ENCODE peak calls at places on chromosome 3, in ten cellular contexts. T is gastrocnemius medialis; V is transverse colon; Y is fibroblast of lung; B is effector memory CD4-positive, alpha-beta T cell; A is neuronal stem cell; P is H1; N is MM.1S; D is heart right ventricle; L is DND-41. G is an unnamed sample.
A peak's percentile ranks its signal among the peaks of the same experiment; 100 is the strongest.

GRCh38 chr3:78140866-78141658 is 1101.2 kb downstream of the ROBO2 start:
- DNase-seq in D (no peak), P (no peak), A (no peak), B (no peak), Y (peak; percentile 89), L (no peak), N (no peak), T (no peak), V (no peak), G (no peak)

GRCh38 chr3:197122394-197122793 is 92.8 kb upstream of the MELTF start:
- DNase-seq in Y (no peak), D (no peak), L (no peak), T (no peak), V (no peak), A (no peak), P (no peak), N (no peak), B (no peak), G (no peak)

GRCh38 chr3:196624907-196625306 is 14.6 kb upstream of the NRROS start:
- DNase-seq in A (no peak), V (no peak), Y (no peak), B (no peak), P (no peak), D (peak; percentile 36), T (peak; percentile 45), N (no peak), L (no peak), G (peak; percentile 75)

GRCh38 chr3:13192471-13193213 is 119.4 kb upstream of the IQSEC1 start:
- DNase-seq in N (no peak), P (no peak), V (no peak), T (no peak), B (no peak), L (no peak), D (no peak), A (no peak), Y (no peak), G (no peak)

GRCh38 chr3:128071771-128072453 is 19.7 kb downstream of the SEC61A1 start:
- DNase-seq in L (no peak), A (no peak), V (no peak), B (no peak), T (no peak), N (no peak), D (no peak), Y (no peak), P (no peak), G (no peak)

GRCh38 chr3:190429681-190430080 is 20.0 kb downstream of the TMEM207 start:
- DNase-seq in P (no peak), V (no peak), B (no peak), D (no peak), N (no peak), T (no peak), A (no peak), L (no peak), Y (peak; percentile 56), G (no peak)

GRCh38 chr3:194527726-194528125 is 40.9 kb upstream of the ATP13A3 start:
- DNase-seq in B (no peak), L (no peak), N (no peak), A (no peak), T (no peak), Y (no peak), P (no peak), D (no peak), V (no peak), G (no peak)

GRCh38 chr3:28816017-28816416 is 464.9 kb upstream of the RBMS3 start:
- DNase-seq in Y (no peak), T (no peak), P (no peak), V (no peak), N (no peak), L (no peak), A (no peak), B (no peak), D (no peak), G (no peak)

GRCh38 chr3:48952510-48953118 is 34.0 kb downstream of the ARIH2 start:
- DNase-seq in Y (no peak), D (peak; percentile 24), L (peak; percentile 20), A (no peak), B (peak; percentile 44), P (peak; percentile 7), N (peak; percentile 41), V (peak; percentile 70), T (peak; percentile 37), G (peak; percentile 49)

GRCh38 chr3:183132409-183132808 is 30.1 kb downstream of the LAMP3 start:
- DNase-seq in Y (no peak), A (no peak), N (no peak), D (no peak), P (no peak), B (no peak), L (no peak), T (no peak), V (no peak), G (no peak)

GRCh38 chr3:167940241-167940640 is 155.5 kb downstream of the GOLIM4 start:
- DNase-seq in L (no peak), T (no peak), N (no peak), P (no peak), A (no peak), B (no peak), Y (peak; percentile 32), V (no peak), D (no peak), G (no peak)

GRCh38 chr3:101780661-101781060 is 1.6 kb downstream of the NXPE3 start:
- DNase-seq in P (no peak), V (no peak), D (no peak), Y (peak; percentile 89), A (no peak), L (no peak), T (peak; percentile 59), B (no peak), N (peak; percentile 41), G (no peak)

DNA sequence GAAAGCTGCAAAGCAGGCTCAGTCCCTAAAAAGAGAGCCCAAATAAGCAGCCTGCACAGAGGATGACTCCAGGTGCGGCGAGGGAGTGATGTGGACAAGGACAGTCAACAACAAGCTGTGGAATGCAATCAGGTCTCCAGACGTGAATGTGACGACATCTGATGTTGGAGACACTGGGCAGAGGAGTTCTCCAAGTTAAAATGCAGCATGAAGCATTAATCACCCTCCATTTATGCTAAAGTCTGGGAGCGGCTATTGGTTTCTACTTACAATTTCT is 316.7 kb downstream of the FGF12 start:
- DNase-seq in D (no peak), T (no peak), B (no peak), A (no peak), L (no peak), Y (no peak), V (no peak), P (no peak), N (no peak), G (no peak)
- H3K4me3 ChIP-seq in D (peak overlapping the region; percentile 48), T (no peak overlapping the region), B (no peak overlapping the region), A (peak overlapping the region; percentile 71), L (no peak overlapping the region), Y (no peak overlapping the region), V (no peak overlapping the region), P (peak overlapping the region; percentile 58), N (no peak overlapping the region), G (no peak overlapping the region)

GRCh38 chr3:133535971-133536634 is 37.4 kb upstream of the CDV3 start:
- DNase-seq in V (peak; percentile 27), Y (peak; percentile 92), D (no peak), L (no peak), A (no peak), N (no peak), B (no peak), T (peak; percentile 13), P (no peak), G (no peak)
- H3K27ac ChIP-seq in V (peak overlapping the region; percentile 73), Y (peak overlapping the region; percentile 90), D (no peak overlapping the region), L (no peak overlapping the region), A (no peak overlapping the region), N (no peak overlapping the region), B (no peak overlapping the region), T (no peak overlapping the region), P (no peak overlapping the region), G (peak overlapping the region; percentile 50)

DNA sequence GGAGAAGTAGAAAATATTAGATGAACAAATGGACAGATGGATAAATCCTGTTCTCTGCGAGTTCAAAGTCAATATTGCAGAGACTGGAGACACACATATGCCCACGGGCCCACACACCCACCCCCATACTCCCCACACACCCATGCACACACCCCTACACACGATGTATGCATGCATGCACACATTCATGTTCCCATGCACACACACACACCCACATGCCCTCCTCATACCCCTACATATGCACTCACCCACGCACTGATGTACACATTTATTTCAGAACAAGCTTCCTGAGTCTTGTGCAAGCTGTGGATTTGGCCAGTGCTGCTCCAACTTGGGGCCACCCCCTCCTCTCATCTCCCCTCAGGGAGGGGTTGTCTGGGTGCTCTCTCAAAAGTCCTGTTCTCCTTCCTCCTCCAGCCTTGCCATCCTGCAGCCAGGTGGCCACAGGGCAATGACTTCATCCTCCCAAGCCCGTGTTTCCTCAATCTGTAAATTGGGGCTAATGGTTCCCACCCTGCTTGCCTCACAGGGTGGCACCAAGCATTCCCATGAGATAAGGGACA is 16.4 kb downstream of the MAPKAPK3 start:
- DNase-seq in D (no peak), Y (no peak), P (no peak), V (no peak), B (no peak), L (no peak), A (no peak), N (no peak), T (no peak), G (no peak)
- H3K4me1 ChIP-seq in D (peaks cover 72% of the 10 kb centered on the region), Y (peaks cover 2% of the 10 kb centered on the region), P (peaks cover 14% of the 10 kb centered on the region), V (peaks cover 11% of the 10 kb centered on the region), B (peaks cover 43% of the 10 kb centered on the region), L (peaks cover 65% of the 10 kb centered on the region), A (no peaks in the 10 kb centered on the region), N (no peaks in the 10 kb centered on the region), T (peaks cover 33% of the 10 kb centered on the region), G (peaks cover 24% of the 10 kb centered on the region)

GRCh38 chr3:112560330-112560729 is 1.4 kb downstream of the ATG3 start:
- DNase-seq in B (no peak), D (no peak), V (no peak), A (no peak), Y (no peak), P (no peak), T (no peak), N (no peak), L (no peak), G (no peak)
- H3K4me3 ChIP-seq in B (peak overlapping the region; percentile 85), D (peak overlapping the region; percentile 81), V (peak overlapping the region; percentile 77), A (peak overlapping the region; percentile 83), Y (peak overlapping the region; percentile 98), P (peak overlapping the region; percentile 76), T (peak overlapping the region; percentile 83), N (peak overlapping the region; percentile 98), L (peak overlapping the region; percentile 96), G (peak overlapping the region; percentile 80)

GRCh38 chr3:179995406-179995805 is 41.3 kb downstream of the PEX5L start:
- DNase-seq in T (no peak), A (no peak), V (no peak), N (no peak), D (no peak), L (no peak), Y (no peak), P (no peak), B (no peak), G (no peak)

GRCh38 chr3:180002006-180002405 is 34.7 kb downstream of the PEX5L start:
- DNase-seq in N (no peak), P (no peak), V (no peak), Y (no peak), L (no peak), D (no peak), B (no peak), T (no peak), A (no peak), G (no peak)

DNA sequence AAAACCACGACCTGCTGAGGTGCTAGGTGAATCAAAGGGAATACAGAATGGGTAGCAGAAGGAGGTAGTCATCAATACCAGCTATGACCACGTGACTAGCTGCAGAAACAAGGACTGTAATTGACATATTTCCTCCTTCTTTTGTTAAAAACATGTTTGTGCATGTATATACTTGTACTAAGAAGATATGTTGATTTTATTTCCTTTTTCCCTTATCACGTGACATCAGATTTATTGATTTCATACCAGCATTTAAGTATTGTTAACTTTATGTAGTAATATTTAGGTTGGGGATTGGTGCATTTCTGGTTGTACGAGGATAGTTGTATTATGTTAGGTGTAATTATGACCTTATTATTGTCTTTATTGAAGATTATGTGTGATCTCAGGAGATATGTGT is 36.2 kb downstream of the PEX5L start:
- DNase-seq in Y (no peak), D (no peak), L (no peak), P (no peak), V (no peak), A (no peak), N (no peak), T (no peak), B (no peak), G (no peak)
- H3K27ac ChIP-seq in Y (no peak overlapping the region), D (no peak overlapping the region), L (no peak overlapping the region), P (no peak overlapping the region), V (no peak overlapping the region), A (no peak overlapping the region), N (no peak overlapping the region), T (no peak overlapping the region), B (no peak overlapping the region), G (no peak overlapping the region)

G was measured in lower lobe of right lung.